ENCODE peak calls at places on chromosomes 13 and 19, in seven cellular contexts. U is left ventricle myocardium inferior, K is foreskin keratinocyte, C is ascending aorta, J is OCI-LY7, L is choroid plexus epithelial cell, D is AG04449. E is an unnamed sample.

GRCh38 chr13:77434289-77434688 is 101.2 kb upstream of the SCEL start:
- DNase-seq in U (no peak), K (no peak), C (no peak), J (no peak), L (no peak), D (no peak), E (no peak)

GRCh38 chr13:107291875-107292274 is 723.9 kb upstream of the ARGLU1 start:
- DNase-seq in U (no peak), K (no peak), C (no peak), J (no peak), L (no peak), D (no peak), E (no peak)

GRCh38 chr13:27659466-27659865 is 37.8 kb downstream of the POLR1D start:
- DNase-seq in U (no peak), K (no peak), C (no peak), J (no peak), L (peak), D (no peak), E (no peak)

GRCh38 chr13:102584423-102584822 is 12.4 kb upstream of the TPP2 start:
- DNase-seq in U (no peak), K (no peak), C (no peak), J (peak), L (no peak), D (no peak), E (no peak)

GRCh38 chr13:29594710-29595379 is 643 bp downstream of the SLC7A1 start:
- DNase-seq in U (peak), K (no peak), C (peak), J (peak), L (peak), D (no peak), E (peak)

GRCh38 chr19:29844891-29845575 is 33.2 kb downstream of the CCNE1 start:
- DNase-seq in U (peak), K (peak), C (peak), J (peak), L (peak), D (peak), E (peak)

GRCh38 chr13:23411220-23411619 is 22.3 kb downstream of the SACS start:
- DNase-seq in U (no peak), K (no peak), C (no peak), J (no peak), L (no peak), D (no peak), E (no peak)

GRCh38 chr19:14475251-14476073 is at the start of gene PTGER1:
- DNase-seq in U (no peak), K (no peak), C (no peak), J (no peak), L (peak), D (no peak), E (peak)

GRCh38 chr19:15299568-15300409 is 32.5 kb downstream of the BRD4 start:
- DNase-seq in U (no peak), K (no peak), C (no peak), J (no peak), L (peak), D (peak), E (no peak)

GRCh38 chr13:36553501-36553900 is 120.3 kb upstream of the SERTM1 start:
- DNase-seq in U (no peak), K (no peak), C (no peak), J (no peak), L (no peak), D (no peak), E (no peak)

GRCh38 chr19:52211926-52212571 is 22.2 kb downstream of the PPP2R1A start:
- DNase-seq in U (no peak), K (no peak), C (no peak), J (no peak), L (no peak), D (no peak), E (no peak)

GRCh38 chr13:23460309-23460708 is 26.8 kb upstream of the SACS start:
- DNase-seq in U (no peak), K (no peak), C (no peak), J (no peak), L (no peak), D (no peak), E (no peak)

DNA sequence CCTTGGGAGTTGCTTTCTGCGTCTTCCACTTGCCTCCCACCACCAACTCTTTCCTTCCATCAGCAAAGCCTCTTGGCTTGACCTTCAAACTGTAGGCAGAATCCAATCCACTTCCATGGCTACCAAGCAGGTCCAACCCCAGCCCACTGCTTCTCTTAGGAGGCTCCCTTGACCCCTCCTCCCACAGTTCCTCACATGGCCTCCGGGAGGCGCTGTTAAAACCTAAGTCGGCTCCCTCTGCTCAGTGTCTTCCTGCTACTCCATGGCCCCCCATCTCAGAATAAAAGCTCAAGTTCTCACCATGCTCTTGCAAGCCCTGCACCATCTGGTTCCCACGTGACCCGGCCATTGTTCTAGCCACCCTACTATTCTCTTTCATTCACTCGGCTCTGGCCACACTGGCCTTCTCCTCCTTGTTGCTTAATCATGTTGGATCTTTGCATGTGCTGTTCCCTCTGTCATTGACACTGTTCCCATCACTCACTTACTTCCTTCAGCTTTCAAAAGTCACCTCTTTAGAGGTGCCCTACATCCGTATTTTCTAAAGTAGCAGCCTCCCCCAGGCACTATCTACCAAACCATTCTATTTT is 7.5 kb downstream of the IZUMO2 start:
- DNase-seq in U (no peak), K (no peak), C (no peak), J (no peak), L (no peak), D (no peak), E (no peak)
- TF ChIP-seq CTCF in U (no peak), K (no peak), C (no peak), J (peak), L (no peak), D (no peak), E (no peak)

GRCh38 chr19:42389899-42390298 is at the start of gene CNFN:
- DNase-seq in U (no peak), K (no peak), C (no peak), J (no peak), L (no peak), D (no peak), E (no peak)

GRCh38 chr19:42388851-42389489 is 1.1 kb downstream of the CNFN start:
- DNase-seq in U (no peak), K (no peak), C (no peak), J (no peak), L (no peak), D (no peak), E (no peak)

GRCh38 chr19:42392165-42392564 is 2.1 kb upstream of the CNFN start:
- DNase-seq in U (no peak), K (no peak), C (no peak), J (no peak), L (no peak), D (no peak), E (no peak)

GRCh38 chr19:42386974-42387707 is 3.0 kb downstream of the CNFN start:
- DNase-seq in U (peak), K (peak), C (peak), J (peak), L (peak), D (no peak), E (peak)
- TF ChIP-seq CTCF in U (peak), K (peak), C (no peak), J (peak), L (peak), D (peak), E (peak)

GRCh38 chr13:34833562-34834182 is 108.4 kb upstream of the NBEA start:
- DNase-seq in U (no peak), K (no peak), C (no peak), J (peak), L (peak), D (no peak), E (no peak)
- TF ChIP-seq CTCF in U (no peak), K (no peak), C (no peak), J (peak), L (peak), D (no peak), E (no peak)

DNA sequence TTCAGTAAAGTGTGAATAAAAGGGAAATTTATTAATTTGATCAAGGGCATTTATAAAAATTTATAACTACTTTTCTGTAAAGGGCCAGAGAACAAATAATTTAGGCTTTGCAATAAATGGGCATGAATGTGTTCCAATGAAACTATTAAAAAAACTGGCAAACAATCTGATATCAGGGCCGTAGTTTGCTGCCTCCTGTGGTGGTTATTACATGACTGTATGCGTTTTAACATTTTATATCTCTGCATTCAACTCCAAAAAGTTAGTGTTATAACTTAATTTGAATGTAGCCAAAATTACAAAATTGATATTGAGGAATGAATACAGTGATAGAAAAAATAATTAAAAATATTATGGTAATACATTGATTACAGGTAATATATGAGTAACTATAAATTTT is 80.5 kb upstream of the POSTN start:
- DNase-seq in U (no peak), K (no peak), C (no peak), J (no peak), L (peak), D (no peak), E (no peak)
- TF ChIP-seq CTCF in U (no peak), K (peak), C (no peak), J (peak), L (peak), D (no peak), E (no peak)

DNA sequence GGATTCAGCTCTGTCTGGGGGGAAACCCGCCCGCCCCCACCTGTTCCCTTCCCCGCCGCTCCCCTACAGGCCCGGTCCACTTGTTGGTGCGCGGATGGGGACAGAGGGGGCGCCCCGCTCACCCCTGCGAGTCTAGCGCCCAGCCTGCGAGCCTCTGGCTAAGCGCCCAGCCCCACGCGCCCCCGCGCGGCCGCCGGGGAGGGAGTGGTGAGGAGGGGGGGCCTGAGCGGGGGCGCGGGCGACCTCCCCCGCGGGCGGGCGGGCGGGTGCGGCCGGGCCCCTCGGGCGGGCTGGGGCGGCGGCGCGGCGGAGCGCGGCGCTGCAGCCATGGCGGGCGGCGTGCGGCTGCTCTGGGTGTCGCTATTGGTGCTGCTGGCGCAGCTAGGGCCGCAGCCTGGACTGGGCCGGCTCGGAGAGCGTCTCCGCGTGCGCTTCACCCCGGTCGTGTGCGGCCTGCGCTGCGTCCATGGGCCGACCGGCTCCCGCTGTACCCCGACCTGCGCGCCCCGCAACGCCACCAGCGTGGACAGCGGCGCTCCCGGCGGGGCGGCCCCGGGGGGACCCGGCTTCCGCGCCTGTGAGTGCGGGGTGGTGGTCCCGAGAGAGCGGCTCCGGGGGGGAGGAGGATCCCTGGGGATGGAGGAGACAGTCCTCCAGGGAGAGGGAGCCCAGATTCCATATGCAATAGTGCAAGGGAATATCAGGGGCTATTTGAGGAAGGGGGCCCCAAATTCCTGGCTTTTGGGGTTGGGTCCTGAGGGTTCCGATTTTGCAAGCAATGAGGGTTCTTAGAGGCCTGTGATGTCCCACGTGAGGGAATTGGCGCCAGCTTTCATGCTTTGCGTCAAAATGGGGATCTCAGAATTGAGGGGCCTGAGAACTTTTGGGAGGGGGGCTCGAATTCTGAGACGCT is at the start of gene LTBP4:
- DNase-seq in U (peak), K (no peak), C (peak), J (no peak), L (peak), D (no peak), E (peak)
- TF ChIP-seq CTCF in U (peak), K (peak), C (no peak), J (peak), L (no peak), D (peak), E (no peak)

DNA sequence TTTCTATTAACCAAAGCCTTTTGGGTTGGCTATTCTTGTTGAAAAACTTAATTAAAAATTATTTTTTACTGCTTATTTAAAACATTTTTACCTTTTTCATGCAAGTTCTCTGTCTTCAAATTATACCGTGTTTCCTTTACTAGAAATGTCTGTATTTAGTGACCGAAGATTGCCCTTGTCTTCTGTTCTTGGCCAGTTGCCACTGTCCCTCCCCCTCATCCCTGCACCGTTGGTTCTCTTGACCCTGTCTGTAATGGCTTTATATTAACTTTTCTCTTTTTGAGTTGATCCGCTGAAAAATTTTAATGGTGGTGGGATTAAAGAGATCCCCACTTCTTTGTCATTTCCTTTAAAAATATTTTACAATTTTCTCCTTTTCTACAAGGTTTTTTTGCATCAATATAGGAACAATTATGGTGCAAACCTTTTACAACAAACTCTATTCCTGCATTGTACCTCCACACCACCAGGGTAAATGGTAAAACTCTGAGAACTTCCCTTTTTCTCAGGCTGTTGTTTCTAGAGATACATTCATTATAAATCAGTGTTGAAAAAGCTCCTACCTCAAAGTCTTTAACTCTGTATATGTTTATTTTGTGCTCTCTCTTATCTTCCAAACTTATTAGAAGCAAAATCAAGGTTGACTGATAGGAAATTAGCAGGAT is 12.9 kb upstream of the RNF113B start:
- DNase-seq in U (peak), K (no peak), C (no peak), J (no peak), L (no peak), D (no peak), E (no peak)
- TF ChIP-seq CTCF in U (no peak), K (no peak), C (no peak), J (no peak), L (no peak), D (no peak), E (no peak)